ENCODE peak calls at places on chromosome 16, in five cellular contexts. A is HCT116, K is body of pancreas, E is HepG2, T is right lobe of liver. N is an unnamed sample.

GRCh38 chr16:9219811-9220210 is 128.4 kb downstream of the HAPSTR1 start:
- DNase-seq in A (no peak), K (no peak), E (no peak), T (no peak), N (no peak)

GRCh38 chr16:9159839-9160550 is 68.6 kb downstream of the HAPSTR1 start:
- DNase-seq in A (peak; percentile 75), K (peak; percentile 72), E (peak; percentile 67), T (peak; percentile 67), N (no peak)

GRCh38 chr16:82081271-82081670 is 46.2 kb downstream of the HSD17B2 start:
- DNase-seq in A (no peak), K (no peak), E (no peak), T (no peak), N (no peak)

GRCh38 chr16:17412221-17412620 is 58.5 kb downstream of the XYLT1 start:
- DNase-seq in A (no peak), K (no peak), E (no peak), T (no peak), N (no peak)

GRCh38 chr16:28538733-28539596 is at the start of gene NUPR1:
- DNase-seq in A (no peak), K (peak; percentile 98), E (peak; percentile 89), T (peak; percentile 95), N (no peak)

GRCh38 chr16:54286330-54287017 is at the start of gene IRX3:
- DNase-seq in A (peak; percentile 66), K (peak; percentile 52), E (peak; percentile 91), T (peak; percentile 70), N (no peak)

GRCh38 chr16:49281843-49282642 is 405 bp upstream of the CBLN1 start:
- DNase-seq in A (no peak), K (peak; percentile 94), E (no peak), T (peak; percentile 92), N (peak; percentile 95)

GRCh38 chr16:2963611-2964415 is at the start of gene KREMEN2:
- DNase-seq in A (peak; percentile 74), K (peak; percentile 23), E (peak; percentile 56), T (peak; percentile 54), N (no peak)

GRCh38 chr16:85615852-85616607 is 2.9 kb downstream of the GSE1 start:
- DNase-seq in A (peak; percentile 48), K (peak; percentile 84), E (peak; percentile 64), T (peak; percentile 78), N (peak; percentile 90)

GRCh38 chr16:66717112-66717675 is 20.7 kb upstream of the CMTM4 start:
- DNase-seq in A (no peak), K (no peak), E (peak; percentile 64), T (peak; percentile 56), N (peak; percentile 51)

GRCh38 chr16:63527404-63527803 is 1491.2 kb upstream of the CDH8 start:
- DNase-seq in A (no peak), K (no peak), E (no peak), T (no peak), N (no peak)

GRCh38 chr16:66711581-66711980 is 15.0 kb upstream of the CMTM4 start:
- DNase-seq in A (no peak), K (no peak), E (no peak), T (no peak), N (no peak)

GRCh38 chr16:71439531-71439930 is 2.3 kb downstream of the TLE7 start:
- DNase-seq in A (no peak), K (no peak), E (no peak), T (no peak), N (no peak)

GRCh38 chr16:86240716-86241363 is 269.5 kb upstream of the FOXF1 start:
- DNase-seq in A (no peak), K (no peak), E (no peak), T (no peak), N (no peak)

GRCh38 chr16:67560827-67561342 is 1.4 kb upstream of the CTCF start:
- DNase-seq in A (no peak), K (no peak), E (no peak), T (no peak), N (peak; percentile 42)

GRCh38 chr16:54936086-54936978 is 5.7 kb downstream of the IRX5 start:
- DNase-seq in A (no peak), K (peak; percentile 16), E (no peak), T (no peak), N (no peak)

GRCh38 chr16:81885976-81886586 is 107.0 kb downstream of the PLCG2 start:
- DNase-seq in A (peak; percentile 40), K (peak; percentile 20), E (peak; percentile 31), T (no peak), N (peak; percentile 44)

GRCh38 chr16:2009302-2009711 is 314 bp downstream of the ZNF598 start:
- DNase-seq in A (no peak), K (no peak), E (no peak), T (peak; percentile 61), N (peak; percentile 69)

GRCh38 chr16:28821874-28822519 is 802 bp upstream of the ATXN2L start:
- DNase-seq in A (no peak), K (no peak), E (no peak), T (no peak), N (no peak)

GRCh38 chr16:78742501-78743283 is 643.2 kb downstream of the WWOX start:
- DNase-seq in A (no peak), K (peak; percentile 9), E (no peak), T (no peak), N (peak; percentile 80)

GRCh38 chr16:54993496-54993895 is 62.8 kb downstream of the IRX5 start:
- DNase-seq in A (no peak), K (no peak), E (no peak), T (no peak), N (no peak)

GRCh38 chr16:70805787-70806186 is 4.8 kb upstream of the VAC14 start:
- DNase-seq in A (no peak), K (no peak), E (no peak), T (no peak), N (no peak)

GRCh38 chr16:75351183-75351582 is 82.1 kb downstream of the CFDP1 start:
- DNase-seq in A (no peak), K (no peak), E (no peak), T (no peak), N (no peak)

GRCh38 chr16:74463888-74464287 is 42.6 kb upstream of the CLEC18B start:
- DNase-seq in A (no peak), K (no peak), E (no peak), T (no peak), N (no peak)

GRCh38 chr16:9119795-9120194 is 28.4 kb downstream of the HAPSTR1 start:
- DNase-seq in A (no peak), K (no peak), E (no peak), T (no peak), N (no peak)

GRCh38 chr16:17270111-17270510 is 200.6 kb downstream of the XYLT1 start:
- DNase-seq in A (no peak), K (peak; percentile 77), E (no peak), T (no peak), N (no peak)

GRCh38 chr16:79653337-79654000 is 52.9 kb upstream of the MAF start:
- DNase-seq in A (no peak), K (peak; percentile 23), E (no peak), T (no peak), N (no peak)

GRCh38 chr16:53817117-53817516 is 113.2 kb downstream of the FTO start:
- DNase-seq in A (peak; percentile 37), K (no peak), E (no peak), T (no peak), N (no peak)

GRCh38 chr16:73122604-73123386 is 74.9 kb upstream of the ZFHX3 start:
- DNase-seq in A (no peak), K (no peak), E (no peak), T (no peak), N (no peak)

GRCh38 chr16:48501516-48502377 is 108.2 kb downstream of the N4BP1 start:
- DNase-seq in A (peak; percentile 12), K (no peak), E (no peak), T (no peak), N (no peak)

GRCh38 chr16:30526137-30526822 is at the start of gene ZNF768:
- DNase-seq in A (no peak), K (peak; percentile 29), E (peak; percentile 38), T (peak; percentile 71), N (no peak)

GRCh38 chr16:30527635-30528178 is 1.3 kb upstream of the ZNF768 start:
- DNase-seq in A (no peak), K (peak; percentile 22), E (no peak), T (no peak), N (no peak)

GRCh38 chr16:30528799-30529457 is 2.6 kb upstream of the ZNF768 start:
- DNase-seq in A (no peak), K (no peak), E (no peak), T (no peak), N (no peak)

GRCh38 chr16:30525844-30526136 is 576 bp downstream of the ZNF768 start:
- DNase-seq in A (no peak), K (no peak), E (no peak), T (no peak), N (no peak)

GRCh38 chr16:30526823-30527634 is 663 bp upstream of the ZNF768 start:
- DNase-seq in A (peak; percentile 94), K (peak; percentile 99), E (peak; percentile 97), T (peak; percentile 99), N (peak; percentile 98)
- TF ChIP-seq POLR2A in A (no peak), K (peak; percentile 87), E (peak; percentile 76), T (peak; percentile 75), N (peak; percentile 91)

GRCh38 chr16:46621006-46621629 is at the start of gene SHCBP1:
- DNase-seq in A (peak; percentile 64), K (peak; percentile 86), E (peak; percentile 87), T (peak; percentile 81), N (peak; percentile 93)
- TF ChIP-seq POLR2A in A (peak; percentile 41), K (no peak), E (peak; percentile 84), T (no peak), N (peak; percentile 84)

DNA sequence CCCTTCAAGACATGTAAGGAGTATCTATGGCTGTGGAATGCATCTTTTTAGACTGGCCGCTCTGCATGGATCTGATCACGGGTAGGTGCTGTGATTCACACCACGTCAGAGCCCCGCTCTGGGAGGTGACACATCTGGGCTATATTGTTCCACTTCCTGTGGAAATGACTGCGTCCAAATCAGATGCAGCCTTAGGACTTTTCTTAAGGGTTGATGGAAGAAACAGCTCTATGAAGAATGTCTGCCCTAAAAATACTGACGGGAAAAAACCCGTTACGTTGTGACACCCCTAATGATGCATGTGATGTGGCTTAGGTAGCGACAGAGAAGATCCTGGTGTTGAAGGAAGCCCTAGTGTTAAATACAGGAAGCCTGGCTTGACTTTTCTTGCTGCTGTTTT is 12.2 kb downstream of the BANP start:
- DNase-seq in A (no peak), K (no peak), E (no peak), T (no peak), N (no peak)
- TF ChIP-seq POLR2A in A (no peak), K (no peak), E (no peak), T (no peak), N (no peak)

DNA sequence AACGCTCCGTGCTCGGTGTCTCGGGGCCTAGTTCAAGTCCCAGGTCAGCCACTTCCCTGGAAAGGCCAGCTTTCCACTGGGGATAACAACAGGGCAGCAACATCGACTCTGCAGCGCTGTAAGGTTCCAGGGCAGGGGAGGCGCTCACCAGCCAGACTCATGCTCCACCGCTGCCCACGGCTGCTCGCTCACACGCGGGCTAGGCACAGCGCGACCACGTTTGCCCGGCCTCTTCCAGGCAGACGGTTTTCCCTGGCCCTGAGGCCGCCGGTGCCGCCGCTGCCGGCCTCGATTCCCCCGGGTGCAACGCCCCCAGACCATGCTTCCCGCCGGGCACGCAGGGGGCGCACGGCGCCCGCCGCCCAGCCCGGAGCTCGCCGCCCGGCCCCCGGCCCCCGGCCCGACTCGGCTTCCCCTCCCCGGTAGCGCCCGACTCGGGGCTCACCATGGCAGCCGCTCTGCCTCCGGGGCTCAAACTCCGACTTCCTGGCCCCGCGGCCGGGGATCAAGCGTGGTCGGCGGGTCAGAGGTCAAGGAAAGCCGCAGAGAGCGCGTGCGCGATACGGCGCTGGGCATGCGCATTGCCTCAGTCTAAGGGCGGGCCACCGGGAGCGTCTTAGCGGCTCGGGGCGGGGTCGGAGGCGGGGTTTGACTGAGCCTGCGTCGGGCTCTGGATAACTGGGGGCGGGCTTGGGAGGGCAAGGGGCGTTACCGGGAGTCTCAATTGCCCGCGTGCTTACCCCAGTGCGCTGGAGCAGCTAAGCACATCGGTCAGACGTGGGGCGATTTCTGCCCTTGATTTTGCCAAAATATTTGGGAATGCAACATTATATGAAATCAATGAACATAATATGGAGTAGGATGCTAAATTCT is at the start of gene PAM16:
- DNase-seq in A (peak; percentile 87), K (peak; percentile 98), E (peak; percentile 89), T (peak; percentile 97), N (peak; percentile 97)
- TF ChIP-seq POLR2A in A (peak; percentile 47), K (peak; percentile 43), E (peak; percentile 66), T (peak; percentile 82), N (peak; percentile 52)